ENCODE peak calls at places on chromosome 9, in four cellular contexts. P, L, J and M are unnamed samples.

GRCh38 chr9:33125871-33126822 is 41.0 kb downstream of the B4GALT1 start:
- DNase-seq in J (no peak), L (no peak), P (peak), M (peak)

GRCh38 chr9:99167120-99167519 is 54.6 kb downstream of the ALG2 start:
- DNase-seq in J (no peak), L (no peak), P (no peak), M (peak)

GRCh38 chr9:129208191-129209091 is 30.4 kb upstream of the IER5L start:
- DNase-seq in J (no peak), P (no peak), L (no peak), M (peak)

GRCh38 chr9:133396952-133397351 is 20.8 kb downstream of the STKLD1 start:
- DNase-seq in J (no peak), L (no peak), P (peak), M (peak)

GRCh38 chr9:23088932-23089364 is 642.3 kb downstream of the DMRTA1 start:
- DNase-seq in J (no peak), P (peak), L (no peak), M (no peak)

GRCh38 chr9:72309366-72310133 is 55.5 kb downstream of the ZFAND5 start:
- DNase-seq in P (peak), J (no peak), L (no peak), M (no peak)

GRCh38 chr9:98658965-98659364 is 49.8 kb downstream of the GABBR2 start:
- DNase-seq in J (no peak), L (no peak), P (no peak), M (no peak)

GRCh38 chr9:133340256-133340655 is 4.3 kb upstream of the SURF6 start:
- DNase-seq in P (no peak), J (no peak), L (no peak), M (no peak)

GRCh38 chr9:84822589-84823233 is 153.2 kb downstream of the NTRK2 start:
- DNase-seq in J (no peak), L (peak), P (no peak), M (no peak)

GRCh38 chr9:137457406-137458193 is 1.5 kb downstream of the NSMF start:
- DNase-seq in J (no peak), L (no peak), P (no peak), M (no peak)
- H3K4me3 ChIP-seq in J (peak), L (peak), P (peak), M (peak)

GRCh38 chr9:109346904-109347303 is 26.0 kb upstream of the EPB41L4B start:
- DNase-seq in J (no peak), P (no peak), L (no peak), M (no peak)
- H3K4me2 ChIP-seq in J (no peak), P (no peak), L (no peak), M (no peak)

GRCh38 chr9:114223564-114224246 is 68.4 kb downstream of the COL27A1 start:
- DNase-seq in J (peak), P (peak), L (no peak), M (no peak)
- TF ChIP-seq ESRRA in J (no peak), P (no peak), L (no peak), M (no peak)

GRCh38 chr9:36135791-36136276 is 699 bp upstream of the GLIPR2 start:
- DNase-seq in J (no peak), L (no peak), P (no peak), M (no peak)
- H3K4me3 ChIP-seq in J (peak), L (peak), P (peak), M (peak)

GRCh38 chr9:135339378-135339973 is 140.1 kb upstream of the PPP1R26 start:
- DNase-seq in J (no peak), L (no peak), P (no peak), M (no peak)
- H3K4me2 ChIP-seq in J (no peak), L (no peak), P (no peak), M (no peak)